ENCODE peak calls at places on chromosomes 1 and 21, in five cellular contexts. R is OCI-LY7, G is GM06990, H is AG09309, P is pancreas. D is an unnamed sample.

GRCh38 chr1:230008721-230009120 is 58.3 kb upstream of the GALNT2 start:
- DNase-seq in R (no peak), G (no peak), H (no peak), P (no peak), D (no peak)

GRCh38 chr1:162977944-162978568 is 91.1 kb upstream of the RGS4 start:
- DNase-seq in R (no peak), G (no peak), H (no peak), P (no peak), D (no peak)

GRCh38 chr1:71193153-71193552 is 112.3 kb upstream of the ZRANB2 start:
- DNase-seq in R (no peak), G (no peak), H (no peak), P (no peak), D (no peak)

GRCh38 chr1:6148497-6149241 is 31.5 kb downstream of the CHD5 start:
- DNase-seq in R (peak; percentile 37), G (peak; percentile 56), H (no peak), P (peak; percentile 86), D (peak; percentile 79)

GRCh38 chr1:67597336-67597735 is 87.7 kb upstream of the GADD45A start:
- DNase-seq in R (no peak), G (no peak), H (no peak), P (no peak), D (no peak)

GRCh38 chr1:4654764-4655673 is 610 bp downstream of the AJAP1 start:
- DNase-seq in R (no peak), G (no peak), H (no peak), P (no peak), D (peak; percentile 51)

GRCh38 chr1:14578156-14578555 is 20.3 kb upstream of the KAZN start:
- DNase-seq in R (no peak), G (no peak), H (no peak), P (no peak), D (no peak)

GRCh38 chr1:24910751-24911650 is 19.1 kb downstream of the RUNX3 start:
- DNase-seq in R (no peak), G (peak; percentile 18), H (no peak), P (no peak), D (no peak)

GRCh38 chr1:201637282-201638076 is 98.6 kb downstream of the NAV1 start:
- DNase-seq in R (no peak), G (no peak), H (no peak), P (no peak), D (no peak)

GRCh38 chr1:188386161-188386560 is 1557.4 kb downstream of the PLA2G4A start:
- DNase-seq in R (no peak), G (no peak), H (no peak), P (no peak), D (no peak)

GRCh38 chr21:44947930-44948331 is 8.1 kb downstream of the SLX9 start:
- DNase-seq in R (no peak), G (no peak), H (no peak), P (peak; percentile 65), D (no peak)

GRCh38 chr1:67675800-67676199 is 9.2 kb upstream of the GADD45A start:
- DNase-seq in R (peak; percentile 92), G (no peak), H (no peak), P (no peak), D (no peak)

GRCh38 chr1:209657918-209658317 is 5.7 kb upstream of the LAMB3 start:
- DNase-seq in R (no peak), G (no peak), H (no peak), P (no peak), D (no peak)

GRCh38 chr1:20322081-20322824 is 31.6 kb downstream of the VWA5B1 start:
- DNase-seq in R (peak; percentile 78), G (peak; percentile 46), H (no peak), P (no peak), D (peak; percentile 90)

GRCh38 chr21:22476726-22477646 is 1478.8 kb downstream of the NCAM2 start:
- DNase-seq in R (no peak), G (no peak), H (no peak), P (no peak), D (no peak)

GRCh38 chr1:40625076-40625475 is 40.4 kb downstream of the RIMS3 start:
- DNase-seq in R (peak; percentile 37), G (peak; percentile 11), H (no peak), P (peak; percentile 67), D (peak; percentile 20)

GRCh38 chr1:241828576-241828975 is 19.4 kb upstream of the EXO1 start:
- DNase-seq in R (no peak), G (no peak), H (no peak), P (no peak), D (no peak)

GRCh38 chr1:193058529-193059281 is 455 bp downstream of the UCHL5 start:
- DNase-seq in R (peak; percentile 76), G (peak; percentile 75), H (no peak), P (peak; percentile 70), D (peak; percentile 60)

GRCh38 chr1:229664133-229664689 is 38.2 kb downstream of the URB2 start:
- DNase-seq in R (peak; percentile 80), G (peak; percentile 45), H (no peak), P (peak; percentile 66), D (peak; percentile 61)

GRCh38 chr1:185311589-185312225 is 5.3 kb downstream of the IVNS1ABP start:
- DNase-seq in R (no peak), G (no peak), H (no peak), P (no peak), D (no peak)

GRCh38 chr1:38789498-38790169 is 69.9 kb downstream of the RRAGC start:
- DNase-seq in R (no peak), G (no peak), H (no peak), P (no peak), D (no peak)

GRCh38 chr1:150281758-150282557 is at the start of gene CIART:
- DNase-seq in R (no peak), G (no peak), H (peak; percentile 99), P (peak; percentile 86), D (peak; percentile 74)

GRCh38 chr1:157542676-157543075 is 9.6 kb downstream of the FCRL5 start:
- DNase-seq in R (no peak), G (no peak), H (no peak), P (peak; percentile 63), D (no peak)

GRCh38 chr1:82386365-82387069 is 585.8 kb downstream of the ADGRL2 start:
- DNase-seq in R (no peak), G (no peak), H (no peak), P (no peak), D (no peak)

DNA sequence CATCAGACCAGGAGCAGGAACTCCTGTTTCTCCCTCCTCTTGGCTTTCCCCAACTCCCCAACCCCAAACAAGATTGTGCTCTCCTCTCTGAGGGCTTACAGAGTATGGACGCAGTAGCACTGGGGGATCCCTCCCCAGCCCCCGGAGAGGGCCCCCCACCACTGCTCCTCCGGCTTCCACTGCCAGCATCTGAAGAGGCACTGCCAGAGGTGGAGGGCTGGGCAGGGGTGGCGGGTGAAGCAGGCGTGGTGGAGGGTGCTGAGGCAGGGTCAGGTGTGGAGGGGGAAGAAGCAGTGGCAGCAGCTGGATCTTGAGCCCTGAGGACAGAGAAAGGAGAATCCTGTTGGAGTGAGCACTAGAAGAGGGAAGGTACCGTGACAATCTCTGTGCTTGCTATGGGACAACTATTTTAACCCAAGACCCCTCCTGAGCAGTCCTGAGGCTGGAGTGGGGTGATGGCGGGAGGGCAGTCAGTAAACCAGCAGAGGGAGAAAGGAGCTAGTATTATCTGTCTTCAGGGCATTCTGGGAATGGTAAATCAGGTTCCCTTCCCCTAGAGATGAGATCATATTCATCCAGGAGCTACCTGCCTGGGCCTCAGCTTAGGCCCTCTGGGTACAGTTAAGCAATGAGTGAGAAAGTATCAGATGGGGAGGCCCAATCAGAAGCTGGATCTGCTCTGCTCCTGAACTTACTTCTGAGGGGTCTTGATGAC is 2.4 kb downstream of the UBQLN4 start:
- DNase-seq in R (no peak), G (no peak), H (no peak), P (no peak), D (no peak)
- TF ChIP-seq CTCF in R (no peak), G (no peak), H (no peak), P (no peak), D (no peak)

GRCh38 chr1:92447976-92448375 is 38.7 kb downstream of the GFI1 start:
- DNase-seq in R (no peak), G (no peak), H (no peak), P (no peak), D (no peak)

GRCh38 chr1:92444351-92444750 is 42.4 kb downstream of the GFI1 start:
- DNase-seq in R (no peak), G (no peak), H (no peak), P (no peak), D (no peak)

GRCh38 chr1:92445865-92446264 is 40.9 kb downstream of the GFI1 start:
- DNase-seq in R (no peak), G (no peak), H (no peak), P (no peak), D (no peak)

GRCh38 chr1:92446990-92447681 is 39.6 kb downstream of the GFI1 start:
- DNase-seq in R (no peak), G (no peak), H (no peak), P (no peak), D (no peak)

DNA sequence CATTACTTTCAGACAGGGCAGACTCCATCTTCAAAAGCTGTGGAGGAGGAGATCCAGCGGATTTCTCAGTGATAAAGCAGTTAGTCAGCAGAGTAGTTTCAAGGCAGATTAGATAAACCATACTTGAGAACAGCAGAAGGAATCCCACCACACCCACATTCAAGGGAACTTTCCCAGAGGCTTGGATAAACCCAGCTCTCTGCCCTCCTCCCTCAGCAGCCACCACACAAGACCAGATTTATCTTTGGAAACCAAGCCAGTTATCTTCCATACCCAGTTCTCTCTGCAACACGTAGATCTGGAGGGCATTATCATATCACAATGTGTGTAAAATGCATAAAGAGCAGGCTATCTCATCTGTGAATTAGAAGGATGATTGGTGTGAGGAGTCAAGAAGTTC is 40.2 kb downstream of the GFI1 start:
- DNase-seq in R (no peak), G (no peak), H (peak; percentile 13), P (no peak), D (no peak)
- TF ChIP-seq CTCF in R (no peak), G (no peak), H (no peak), P (no peak), D (no peak)

GRCh38 chr21:28884976-28885852 is 107.5 kb downstream of the LTN1 start:
- DNase-seq in R (peak; percentile 84), G (peak; percentile 98), H (peak; percentile 81), P (peak; percentile 90), D (peak; percentile 91)
- TF ChIP-seq CTCF in R (no peak), G (no peak), H (no peak), P (no peak), D (no peak)

GRCh38 chr1:236509203-236509602 is 14.6 kb upstream of the LGALS8 start:
- DNase-seq in R (no peak), G (no peak), H (no peak), P (no peak), D (no peak)

GRCh38 chr1:236508593-236509027 is 15.2 kb upstream of the LGALS8 start:
- DNase-seq in R (no peak), G (no peak), H (no peak), P (no peak), D (no peak)

GRCh38 chr1:236512019-236512418 is 11.8 kb upstream of the LGALS8 start:
- DNase-seq in R (no peak), G (no peak), H (no peak), P (no peak), D (no peak)

GRCh38 chr1:236507022-236507700 is 16.6 kb upstream of the LGALS8 start:
- DNase-seq in R (no peak), G (no peak), H (no peak), P (no peak), D (no peak)

GRCh38 chr1:236509647-236510401 is 14.0 kb upstream of the LGALS8 start:
- DNase-seq in R (no peak), G (no peak), H (no peak), P (no peak), D (no peak)
- TF ChIP-seq CTCF in R (no peak), G (no peak), H (no peak), P (no peak), D (no peak)

GRCh38 chr1:177783052-177783451 is 186.8 kb downstream of the SEC16B start:
- DNase-seq in R (no peak), G (no peak), H (no peak), P (no peak), D (no peak)
- TF ChIP-seq CTCF in R (peak; percentile 45), G (peak; percentile 37), H (peak; percentile 3), P (no peak), D (no peak)